ENCODE peak calls at places on chromosomes 11 and 22, in four cellular contexts. H, Y, G and Z are unnamed samples.

GRCh38 chr22:45159652-45160462 is 3.9 kb upstream of the NUP50 start:
- DNase-seq in H (peak; percentile 17), Y (peak; percentile 88), G (no peak), Z (no peak)

GRCh38 chr11:95790933-95791247 is 592 bp downstream of the CEP57 start:
- DNase-seq in Y (peak; percentile 82), G (peak; percentile 24), H (peak; percentile 88), Z (peak; percentile 54)

GRCh38 chr11:120746836-120747609 is 235.5 kb downstream of the GRIK4 start:
- DNase-seq in G (no peak), H (peak; percentile 2), Y (no peak), Z (no peak)

GRCh38 chr22:27718186-27719032 is 83.1 kb downstream of the MN1 start:
- DNase-seq in Y (peak; percentile 25), H (peak; percentile 90), G (no peak), Z (no peak)

GRCh38 chr11:64263021-64263946 is 12.0 kb downstream of the PLCB3 start:
- DNase-seq in Y (no peak), H (no peak), G (no peak), Z (no peak)

GRCh38 chr22:20239951-20240773 is 28.0 kb downstream of the RTN4R start:
- DNase-seq in Y (no peak), H (peak; percentile 47), G (no peak), Z (peak; percentile 36)

GRCh38 chr22:44752285-44753188 is at the start of gene ARHGAP8:
- DNase-seq in H (no peak), Y (no peak), G (no peak), Z (peak; percentile 69)

GRCh38 chr11:123188508-123189165 is 6.4 kb downstream of the CLMP start:
- DNase-seq in G (no peak), H (no peak), Y (no peak), Z (no peak)

GRCh38 chr11:129281471-129282268 is 89.5 kb upstream of the ARHGAP32 start:
- DNase-seq in Y (no peak), H (no peak), G (no peak), Z (no peak)

GRCh38 chr11:37613031-37613430 is 1015.0 kb upstream of the RAG2 start:
- DNase-seq in H (no peak), G (no peak), Y (no peak), Z (no peak)

GRCh38 chr22:23376256-23376655 is 195.9 kb downstream of the BCR start:
- DNase-seq in G (peak; percentile 1), H (peak; percentile 56), Y (peak; percentile 18), Z (peak; percentile 64)

GRCh38 chr22:43837666-43838065 is 24.6 kb downstream of the SULT4A1 start:
- DNase-seq in Y (no peak), G (no peak), H (no peak), Z (no peak)

GRCh38 chr11:35021589-35021988 is 105.2 kb downstream of the PDHX start:
- DNase-seq in Y (no peak), G (no peak), H (no peak), Z (no peak)

GRCh38 chr22:45055936-45056335 is 46.1 kb upstream of the PHF21B start:
- DNase-seq in Y (no peak), G (no peak), H (no peak), Z (no peak)

GRCh38 chr22:27537481-27537891 is 264.1 kb downstream of the MN1 start:
- DNase-seq in H (no peak), Y (no peak), G (no peak), Z (no peak)

GRCh38 chr11:2812371-2812991 is 73.1 kb downstream of the CDKN1C start:
- DNase-seq in H (no peak), G (no peak), Y (no peak), Z (no peak)

GRCh38 chr11:111729441-111729840 is 36.7 kb downstream of the PPP2R1B start:
- DNase-seq in G (no peak), Y (no peak), H (no peak), Z (no peak)

GRCh38 chr11:36398261-36398953 is 102.3 kb downstream of the PRR5L start:
- DNase-seq in G (no peak), Y (no peak), H (peak; percentile 24), Z (no peak)

GRCh38 chr11:65915821-65916251 is 3.0 kb downstream of the C11orf68 start:
- DNase-seq in H (peak; percentile 55), Y (peak; percentile 74), G (no peak), Z (no peak)

GRCh38 chr22:29994027-29994715 is 86.1 kb upstream of the HORMAD2 start:
- DNase-seq in G (no peak), Y (peak; percentile 62), H (no peak), Z (no peak)

GRCh38 chr22:36454916-36455570 is 26.4 kb downstream of the TXN2 start:
- DNase-seq in Y (no peak), H (peak; percentile 92), G (peak; percentile 50), Z (peak; percentile 98)

GRCh38 chr11:65745049-65745448 is 24.5 kb upstream of the RNASEH2C start:
- DNase-seq in G (no peak), Y (no peak), H (no peak), Z (no peak)

GRCh38 chr11:1750481-1750839 is at the start of gene IFITM10:
- DNase-seq in G (no peak), H (no peak), Y (no peak), Z (peak; percentile 45)

GRCh38 chr11:59918987-59919589 is 19.1 kb upstream of the OOSP1 start:
- DNase-seq in Y (peak; percentile 18), G (no peak), H (peak; percentile 74), Z (peak; percentile 35)

GRCh38 chr11:34460335-34460734 is 21.6 kb downstream of the CAT start:
- DNase-seq in Y (no peak), G (no peak), H (no peak), Z (no peak)

GRCh38 chr22:45934659-45935341 is 42.2 kb downstream of the WNT7B start:
- DNase-seq in Y (peak; percentile 27), G (no peak), H (no peak), Z (no peak)

GRCh38 chr22:29226246-29226981 is 20.7 kb downstream of the EMID1 start:
- DNase-seq in G (no peak), H (no peak), Y (no peak), Z (no peak)

GRCh38 chr11:110125632-110126031 is 32.4 kb downstream of the ZC3H12C start:
- DNase-seq in H (peak; percentile 46), Y (peak; percentile 44), G (no peak), Z (no peak)

GRCh38 chr11:123313261-123313660 is 116.8 kb upstream of the GRAMD1B start:
- DNase-seq in G (no peak), Y (no peak), H (no peak), Z (no peak)

GRCh38 chr11:72833792-72834501 is 19.7 kb downstream of the ATG16L2 start:
- DNase-seq in Y (no peak), G (no peak), H (no peak), Z (no peak)

GRCh38 chr11:92168936-92169335 is 55.7 kb upstream of the FAT3 start:
- DNase-seq in H (no peak), Y (no peak), G (no peak), Z (no peak)

GRCh38 chr11:5043385-5043784 is 2.9 kb upstream of the OR52J3 start:
- DNase-seq in G (no peak), Y (no peak), H (no peak), Z (no peak)

GRCh38 chr11:126790550-126790981 is 210.0 kb downstream of the KIRREL3 start:
- DNase-seq in Y (no peak), G (no peak), H (peak; percentile 2), Z (peak; percentile 34)

GRCh38 chr11:128739589-128739988 is 45.7 kb downstream of the FLI1 start:
- DNase-seq in Y (no peak), G (no peak), H (no peak), Z (no peak)

GRCh38 chr22:31496735-31497146 is 405 bp downstream of the SFI1 start:
- DNase-seq in Y (no peak), H (peak; percentile 28), G (no peak), Z (no peak)
- TF ChIP-seq CREM in Y (no peak), H (no peak), G (no peak), Z (no peak)

GRCh38 chr11:12127206-12127898 is 17.0 kb downstream of the MICAL2 start:
- DNase-seq in Y (no peak), H (no peak), G (no peak), Z (no peak)

GRCh38 chr11:12124306-12124705 is 13.9 kb downstream of the MICAL2 start:
- DNase-seq in G (no peak), Y (no peak), H (no peak), Z (no peak)

GRCh38 chr11:12125609-12126149 is 15.3 kb downstream of the MICAL2 start:
- DNase-seq in G (no peak), Y (no peak), H (peak; percentile 67), Z (no peak)

GRCh38 chr11:12128191-12128841 is 17.9 kb downstream of the MICAL2 start:
- DNase-seq in G (no peak), Y (no peak), H (no peak), Z (no peak)

GRCh38 chr11:12126352-12127019 is 16.1 kb downstream of the MICAL2 start:
- DNase-seq in G (no peak), H (no peak), Y (no peak), Z (no peak)
- TF ChIP-seq CREM in G (no peak), H (no peak), Y (no peak), Z (no peak)

GRCh38 chr22:50545522-50546325 is at the start of gene KLHDC7B:
- DNase-seq in H (no peak), Y (no peak), G (no peak), Z (no peak)

GRCh38 chr22:50547231-50547851 is 1.6 kb downstream of the KLHDC7B start:
- DNase-seq in Y (no peak), G (no peak), H (no peak), Z (no peak)

GRCh38 chr22:50548046-50548912 is 2.6 kb downstream of the KLHDC7B start:
- DNase-seq in Y (no peak), G (no peak), H (no peak), Z (no peak)

GRCh38 chr22:50544746-50545253 is 899 bp upstream of the KLHDC7B start:
- DNase-seq in Y (no peak), G (no peak), H (no peak), Z (no peak)

GRCh38 chr22:50546326-50547230 is 879 bp downstream of the KLHDC7B start:
- DNase-seq in Y (no peak), G (no peak), H (no peak), Z (no peak)
- TF ChIP-seq CREM in Y (no peak), G (no peak), H (no peak), Z (no peak)

DNA sequence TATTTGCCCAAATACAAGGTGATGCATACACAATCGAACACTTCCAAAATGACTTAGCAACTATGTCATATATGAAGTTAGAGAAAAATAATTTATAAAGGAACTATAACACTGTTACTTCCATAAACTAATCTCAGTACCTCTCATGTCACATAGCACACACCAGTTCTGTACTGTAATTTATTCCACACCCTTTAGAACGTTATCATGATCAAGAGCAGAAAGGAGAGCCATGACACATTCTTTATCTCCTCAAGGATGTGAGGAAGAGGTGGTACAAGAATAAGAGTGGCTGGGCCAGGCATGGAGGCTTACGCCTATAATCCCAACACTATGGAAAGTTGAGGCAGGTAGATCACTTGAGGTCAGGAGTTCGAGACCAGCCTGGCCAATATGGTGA is 31.1 kb downstream of the PICALM start:
- DNase-seq in H (peak; percentile 37), G (no peak), Y (no peak), Z (no peak)
- TF ChIP-seq CREM in H (no peak), G (no peak), Y (no peak), Z (no peak)